ENCODE peak calls at places on chromosomes 11 and 22, in five cellular contexts. One of them, this sample, is unnamed.

GRCh38 chr22:17098379-17098819 is 13.6 kb downstream of the IL17RA start:
- DNase-seq in endothelial cell: no peak
- DNase-seq in A673: no peak
- DNase-seq in astrocyte: no peak
- DNase-seq in HFFc6: no peak
- DNase-seq in this sample: no peak

GRCh38 chr11:60563553-60564235 is 48.5 kb downstream of the MS4A13 start:
- DNase-seq in endothelial cell: no peak
- DNase-seq in A673: no peak
- DNase-seq in astrocyte: no peak
- DNase-seq in HFFc6: no peak
- DNase-seq in this sample: no peak

GRCh38 chr11:12063251-12063650 is 47.1 kb upstream of the MICAL2 start:
- DNase-seq in endothelial cell: no peak
- DNase-seq in A673: no peak
- DNase-seq in astrocyte: no peak
- DNase-seq in HFFc6: no peak
- DNase-seq in this sample: no peak

GRCh38 chr11:102467080-102467708 is 14.6 kb upstream of the TMEM123 start:
- DNase-seq in endothelial cell: no peak
- DNase-seq in A673: no peak
- DNase-seq in astrocyte: no peak
- DNase-seq in HFFc6: no peak
- DNase-seq in this sample: no peak

GRCh38 chr22:39303358-39303757 is 16.1 kb downstream of the RPL3 start:
- DNase-seq in endothelial cell: no peak
- DNase-seq in A673: no peak
- DNase-seq in astrocyte: no peak
- DNase-seq in HFFc6: no peak
- DNase-seq in this sample: no peak

GRCh38 chr11:8317164-8317563 is 53.5 kb upstream of the LMO1 start:
- DNase-seq in endothelial cell: no peak
- DNase-seq in A673: no peak
- DNase-seq in astrocyte: peak
- DNase-seq in HFFc6: no peak
- DNase-seq in this sample: no peak

GRCh38 chr11:5291207-5291838 is 10.4 kb downstream of the OR51B4 start:
- DNase-seq in endothelial cell: no peak
- DNase-seq in A673: peak
- DNase-seq in astrocyte: no peak
- DNase-seq in HFFc6: peak
- DNase-seq in this sample: peak

GRCh38 chr11:93541884-93542752 is 1.1 kb downstream of the SMCO4 start:
- DNase-seq in endothelial cell: peak
- DNase-seq in A673: peak
- DNase-seq in astrocyte: peak
- DNase-seq in HFFc6: peak
- DNase-seq in this sample: peak

GRCh38 chr11:74777038-74777437 is 28.4 kb downstream of the RNF169 start:
- DNase-seq in endothelial cell: no peak
- DNase-seq in A673: no peak
- DNase-seq in astrocyte: no peak
- DNase-seq in HFFc6: no peak
- DNase-seq in this sample: no peak

GRCh38 chr11:92702771-92703170 is 266.7 kb upstream of the MTNR1B start:
- DNase-seq in endothelial cell: no peak
- DNase-seq in A673: no peak
- DNase-seq in astrocyte: peak
- DNase-seq in HFFc6: peak
- DNase-seq in this sample: peak

GRCh38 chr11:68855205-68855978 is 13.7 kb upstream of the CPT1A start:
- DNase-seq in endothelial cell: peak
- DNase-seq in A673: peak
- DNase-seq in astrocyte: peak
- DNase-seq in HFFc6: peak
- DNase-seq in this sample: peak

GRCh38 chr11:88537613-88538012 is 200.1 kb upstream of the CTSC start:
- DNase-seq in endothelial cell: no peak
- DNase-seq in A673: no peak
- DNase-seq in astrocyte: no peak
- DNase-seq in HFFc6: no peak
- DNase-seq in this sample: no peak

GRCh38 chr22:19669570-19669969 is 44.7 kb upstream of the SEPTIN5 start:
- DNase-seq in endothelial cell: no peak
- DNase-seq in A673: no peak
- DNase-seq in astrocyte: no peak
- DNase-seq in HFFc6: no peak
- DNase-seq in this sample: no peak

GRCh38 chr22:40818747-40819662 is at the start of gene SLC25A17:
- DNase-seq in endothelial cell: peak
- DNase-seq in A673: peak
- DNase-seq in astrocyte: peak
- DNase-seq in HFFc6: peak
- DNase-seq in this sample: peak

GRCh38 chr11:22431074-22431473 is 92.9 kb downstream of the SLC17A6 start:
- DNase-seq in endothelial cell: no peak
- DNase-seq in A673: no peak
- DNase-seq in astrocyte: no peak
- DNase-seq in HFFc6: no peak
- DNase-seq in this sample: no peak

GRCh38 chr11:46520971-46521745 is 72.7 kb downstream of the AMBRA1 start:
- DNase-seq in endothelial cell: no peak
- DNase-seq in A673: peak
- DNase-seq in astrocyte: peak
- DNase-seq in HFFc6: peak
- DNase-seq in this sample: peak

GRCh38 chr11:17770048-17770652 is 35.6 kb downstream of the KCNC1 start:
- DNase-seq in endothelial cell: no peak
- DNase-seq in A673: no peak
- DNase-seq in astrocyte: no peak
- DNase-seq in HFFc6: no peak
- DNase-seq in this sample: no peak

GRCh38 chr11:77198440-77198849 is 70.4 kb downstream of the MYO7A start:
- DNase-seq in endothelial cell: peak
- DNase-seq in A673: peak
- DNase-seq in astrocyte: no peak
- DNase-seq in HFFc6: no peak
- DNase-seq in this sample: no peak

GRCh38 chr22:24189249-24190158 is 8.2 kb downstream of the SUSD2 start:
- DNase-seq in endothelial cell: peak
- DNase-seq in A673: peak
- DNase-seq in astrocyte: no peak
- DNase-seq in HFFc6: peak
- DNase-seq in this sample: peak

GRCh38 chr11:17720796-17721171 is 1.4 kb downstream of the MYOD1 start:
- DNase-seq in endothelial cell: no peak
- DNase-seq in A673: peak
- DNase-seq in astrocyte: no peak
- DNase-seq in HFFc6: no peak
- DNase-seq in this sample: no peak

GRCh38 chr11:73399159-73400090 is 23.2 kb downstream of the RELT start:
- DNase-seq in endothelial cell: no peak
- DNase-seq in A673: no peak
- DNase-seq in astrocyte: no peak
- DNase-seq in HFFc6: no peak
- DNase-seq in this sample: no peak

GRCh38 chr11:30128269-30128932 is 102.4 kb upstream of the FSHB start:
- DNase-seq in endothelial cell: no peak
- DNase-seq in A673: peak
- DNase-seq in astrocyte: peak
- DNase-seq in HFFc6: peak
- DNase-seq in this sample: peak

GRCh38 chr11:64225608-64226506 is at the start of the genes NUDT22 and TRPT1:
- DNase-seq in endothelial cell: peak
- DNase-seq in A673: peak
- DNase-seq in astrocyte: peak
- DNase-seq in HFFc6: peak
- DNase-seq in this sample: peak

GRCh38 chr11:11594162-11594561 is 27.6 kb downstream of the GALNT18 start:
- DNase-seq in endothelial cell: no peak
- DNase-seq in A673: no peak
- DNase-seq in astrocyte: no peak
- DNase-seq in HFFc6: no peak
- DNase-seq in this sample: no peak

GRCh38 chr11:85431319-85431718 is 195.8 kb downstream of the DLG2 start:
- DNase-seq in endothelial cell: no peak
- DNase-seq in A673: no peak
- DNase-seq in astrocyte: no peak
- DNase-seq in HFFc6: no peak
- DNase-seq in this sample: no peak

GRCh38 chr11:3014314-3014938 is 22.3 kb upstream of the NAP1L4 start:
- DNase-seq in endothelial cell: no peak
- DNase-seq in A673: no peak
- DNase-seq in astrocyte: no peak
- DNase-seq in HFFc6: no peak
- DNase-seq in this sample: no peak

GRCh38 chr11:723120-723883 is 17.3 kb downstream of the EPS8L2 start:
- DNase-seq in endothelial cell: no peak
- DNase-seq in A673: peak
- DNase-seq in astrocyte: no peak
- DNase-seq in HFFc6: peak
- DNase-seq in this sample: peak

GRCh38 chr11:47233989-47234668 is 14.5 kb downstream of the ACP2 start:
- DNase-seq in endothelial cell: peak
- DNase-seq in A673: peak
- DNase-seq in astrocyte: peak
- DNase-seq in HFFc6: peak
- DNase-seq in this sample: peak

GRCh38 chr11:31813242-31813960 is 2.3 kb upstream of the PAX6 start:
- DNase-seq in endothelial cell: no peak
- DNase-seq in A673: peak
- DNase-seq in astrocyte: peak
- DNase-seq in HFFc6: no peak
- DNase-seq in this sample: no peak

GRCh38 chr11:46678741-46679130 is 21.7 kb downstream of the ARHGAP1 start:
- DNase-seq in endothelial cell: no peak
- DNase-seq in A673: no peak
- DNase-seq in astrocyte: no peak
- DNase-seq in HFFc6: no peak
- DNase-seq in this sample: no peak

GRCh38 chr11:2834893-2835767 is 50.4 kb downstream of the CDKN1C start:
- DNase-seq in endothelial cell: no peak
- DNase-seq in A673: no peak
- DNase-seq in astrocyte: peak
- DNase-seq in HFFc6: no peak
- DNase-seq in this sample: no peak

GRCh38 chr11:121814962-121815361 is 301.1 kb downstream of the BLID start:
- DNase-seq in endothelial cell: no peak
- DNase-seq in A673: no peak
- DNase-seq in astrocyte: peak
- DNase-seq in HFFc6: peak
- DNase-seq in this sample: no peak

GRCh38 chr22:45105281-45105700 is 58.4 kb upstream of the NUP50 start:
- DNase-seq in endothelial cell: no peak
- DNase-seq in A673: no peak
- DNase-seq in astrocyte: peak
- DNase-seq in HFFc6: peak
- DNase-seq in this sample: no peak

DNA sequence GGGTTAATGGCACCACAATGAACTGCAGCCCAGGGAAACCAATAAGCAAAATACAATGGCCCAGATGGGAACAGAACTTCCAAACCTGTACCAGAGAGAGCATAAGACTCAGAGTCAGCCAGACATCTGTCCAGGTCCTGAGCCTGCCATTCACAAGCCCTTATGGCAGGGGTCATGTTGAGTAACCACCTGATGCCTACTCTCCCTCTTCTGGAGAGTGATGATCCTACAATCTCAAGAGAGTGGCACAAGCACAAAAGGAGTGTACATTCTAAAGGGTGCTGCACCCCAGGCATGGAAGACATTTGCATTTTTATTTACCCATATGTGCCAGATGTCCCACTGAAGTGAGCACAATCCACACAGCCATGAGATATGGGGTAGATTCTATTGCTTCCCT is 10.6 kb downstream of the TENM4 start:
- DNase-seq in endothelial cell: no peak
- DNase-seq in A673: no peak
- DNase-seq in astrocyte: no peak
- DNase-seq in HFFc6: no peak
- DNase-seq in this sample: no peak
- TF ChIP-seq CTCF in endothelial cell: no peak
- TF ChIP-seq CTCF in A673: no peak
- TF ChIP-seq CTCF in astrocyte: no peak
- TF ChIP-seq CTCF in HFFc6: peak
- TF ChIP-seq CTCF in this sample: no peak

DNA sequence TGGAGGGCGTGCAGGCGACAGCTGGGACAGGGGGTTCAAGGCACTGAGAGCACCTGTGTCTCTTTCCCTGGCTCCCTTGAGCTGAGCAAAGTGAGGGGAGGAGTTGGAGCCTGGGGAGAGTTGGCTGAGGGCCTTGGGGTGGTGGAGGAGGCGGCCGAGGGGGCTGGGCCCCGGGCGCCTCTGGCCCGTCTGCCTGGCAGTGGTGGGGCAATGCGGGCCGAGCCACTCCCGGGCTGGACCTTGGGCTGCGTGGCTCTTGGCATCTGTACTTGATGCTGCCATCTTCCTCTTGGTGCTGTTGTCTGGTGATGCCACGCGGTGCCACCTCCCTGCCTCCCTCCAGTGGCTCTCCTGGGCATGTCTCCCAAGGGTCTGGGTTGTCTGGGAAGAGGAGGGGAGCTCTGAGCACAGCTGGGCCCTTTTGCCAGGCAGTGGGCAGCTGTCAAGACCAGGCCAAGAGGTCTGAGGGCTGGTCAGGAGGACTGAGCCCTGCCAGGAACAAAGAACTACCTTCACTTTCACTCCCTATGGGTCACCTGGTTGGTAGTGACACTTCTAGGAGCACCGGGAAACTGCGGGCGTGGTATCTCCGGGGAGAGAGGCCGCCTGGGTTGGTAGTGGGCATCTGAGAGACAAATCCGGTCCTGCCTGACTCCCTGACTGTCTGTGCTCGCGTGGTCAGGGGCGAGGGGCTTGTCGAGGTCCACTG is 1.3 kb downstream of the GRIK4 start:
- DNase-seq in endothelial cell: no peak
- DNase-seq in A673: peak
- DNase-seq in astrocyte: no peak
- DNase-seq in HFFc6: no peak
- DNase-seq in this sample: no peak
- TF ChIP-seq CTCF in endothelial cell: no peak
- TF ChIP-seq CTCF in A673: peak
- TF ChIP-seq CTCF in astrocyte: no peak
- TF ChIP-seq CTCF in HFFc6: peak
- TF ChIP-seq CTCF in this sample: no peak

GRCh38 chr11:84384637-84385227 is 1098.6 kb upstream of the CCDC90B start:
- DNase-seq in endothelial cell: peak
- DNase-seq in A673: peak
- DNase-seq in astrocyte: peak
- DNase-seq in HFFc6: peak
- DNase-seq in this sample: peak
- TF ChIP-seq CTCF in endothelial cell: peak
- TF ChIP-seq CTCF in A673: peak
- TF ChIP-seq CTCF in astrocyte: peak
- TF ChIP-seq CTCF in HFFc6: peak
- TF ChIP-seq CTCF in this sample: peak

GRCh38 chr11:43812471-43812870 is 68.2 kb upstream of the ALKBH3 start:
- DNase-seq in endothelial cell: no peak
- DNase-seq in A673: no peak
- DNase-seq in astrocyte: no peak
- DNase-seq in HFFc6: no peak
- DNase-seq in this sample: no peak

GRCh38 chr11:43806976-43807375 is 73.7 kb upstream of the ALKBH3 start:
- DNase-seq in endothelial cell: no peak
- DNase-seq in A673: no peak
- DNase-seq in astrocyte: peak
- DNase-seq in HFFc6: no peak
- DNase-seq in this sample: no peak

GRCh38 chr11:43810929-43811596 is 69.6 kb upstream of the ALKBH3 start:
- DNase-seq in endothelial cell: no peak
- DNase-seq in A673: peak
- DNase-seq in astrocyte: no peak
- DNase-seq in HFFc6: no peak
- DNase-seq in this sample: no peak
- TF ChIP-seq CTCF in endothelial cell: no peak
- TF ChIP-seq CTCF in A673: peak
- TF ChIP-seq CTCF in astrocyte: peak
- TF ChIP-seq CTCF in HFFc6: no peak
- TF ChIP-seq CTCF in this sample: peak